ENCODE peak calls at places on chromosomes 2 and 18, in eight cellular contexts. F, G, V, L, T, W, I and K are unnamed samples. For H3K36me3 and H3K4me1, the result is how much of the 10 kb centered on the place peaks cover.

GRCh38 chr2:172997031-172997430 is 78.6 kb upstream of the MAP3K20 start:
- DNase-seq in T (no peak), L (no peak), V (no peak), W (no peak), I (no peak), F (no peak), G (no peak), K (no peak)

GRCh38 chr2:71238089-71238488 is 11.2 kb upstream of the PAIP2B start:
- DNase-seq in L (no peak), F (no peak), W (no peak), I (no peak), V (no peak), G (no peak), T (no peak), K (no peak)

GRCh38 chr2:236642584-236643291 is 73.1 kb downstream of the ACKR3 start:
- DNase-seq in G (peak), T (peak), W (peak), F (peak), V (peak), I (peak), L (peak), K (no peak)

GRCh38 chr2:25692737-25693445 is 19.5 kb upstream of the DTNB start:
- DNase-seq in V (no peak), F (no peak), L (no peak), W (no peak), G (no peak), T (no peak), I (no peak), K (no peak)

GRCh38 chr2:6999161-6999877 is 82.1 kb downstream of the RNF144A start:
- DNase-seq in T (no peak), F (no peak), W (no peak), G (no peak), I (no peak), L (no peak), V (no peak), K (no peak)

GRCh38 chr18:46152808-46153617 is 48.8 kb downstream of the HAUS1 start:
- DNase-seq in I (no peak), G (no peak), V (peak), T (no peak), L (no peak), W (no peak), F (peak), K (no peak)

GRCh38 chr18:2197945-2198344 is 373.4 kb downstream of the METTL4 start:
- DNase-seq in G (no peak), V (no peak), L (no peak), T (no peak), I (no peak), F (no peak), W (no peak), K (no peak)

GRCh38 chr2:213861638-213862037 is 549.2 kb upstream of the VWC2L start:
- DNase-seq in V (no peak), G (no peak), W (no peak), I (no peak), L (no peak), F (no peak), T (no peak), K (no peak)

GRCh38 chr18:9916067-9916684 is 2.4 kb downstream of the VAPA start:
- DNase-seq in G (no peak), F (peak), W (no peak), I (no peak), T (no peak), L (no peak), V (no peak), K (no peak)

GRCh38 chr2:105358593-105358992 is 21.3 kb downstream of the C2orf49 start:
- DNase-seq in L (no peak), I (no peak), G (no peak), F (no peak), W (no peak), T (no peak), V (no peak), K (no peak)

GRCh38 chr2:105361132-105361889 is 24.0 kb downstream of the C2orf49 start:
- DNase-seq in G (no peak), V (no peak), W (no peak), I (no peak), L (no peak), T (no peak), F (no peak), K (no peak)

DNA sequence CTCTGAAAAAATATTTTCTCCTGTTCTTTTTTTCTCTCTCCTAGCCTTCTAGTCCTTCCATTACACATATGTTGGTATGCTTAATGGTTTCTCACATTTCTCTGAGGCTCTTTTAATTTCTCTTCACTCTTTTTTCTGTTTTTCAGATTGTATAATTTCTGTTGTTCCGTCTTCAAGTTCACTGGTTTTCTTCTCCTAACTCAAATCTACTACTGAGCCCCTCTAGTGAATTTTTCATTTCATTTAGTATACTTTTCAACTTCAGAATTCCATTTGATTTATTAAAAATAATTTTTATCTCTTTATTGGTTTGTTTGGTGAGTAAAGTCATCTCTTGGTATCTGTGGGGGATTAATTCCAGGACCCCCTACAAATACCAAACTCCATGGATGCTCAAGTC is 19.8 kb downstream of the C2orf49 start:
- DNase-seq in T (no peak), I (no peak), V (no peak), F (no peak), W (no peak), L (no peak), G (no peak), K (no peak)
- H3K36me3 ChIP-seq in T (under half), I (under half), V (under half), F (under half), W (under half), L (under half), G (under half), K (under half)

DNA sequence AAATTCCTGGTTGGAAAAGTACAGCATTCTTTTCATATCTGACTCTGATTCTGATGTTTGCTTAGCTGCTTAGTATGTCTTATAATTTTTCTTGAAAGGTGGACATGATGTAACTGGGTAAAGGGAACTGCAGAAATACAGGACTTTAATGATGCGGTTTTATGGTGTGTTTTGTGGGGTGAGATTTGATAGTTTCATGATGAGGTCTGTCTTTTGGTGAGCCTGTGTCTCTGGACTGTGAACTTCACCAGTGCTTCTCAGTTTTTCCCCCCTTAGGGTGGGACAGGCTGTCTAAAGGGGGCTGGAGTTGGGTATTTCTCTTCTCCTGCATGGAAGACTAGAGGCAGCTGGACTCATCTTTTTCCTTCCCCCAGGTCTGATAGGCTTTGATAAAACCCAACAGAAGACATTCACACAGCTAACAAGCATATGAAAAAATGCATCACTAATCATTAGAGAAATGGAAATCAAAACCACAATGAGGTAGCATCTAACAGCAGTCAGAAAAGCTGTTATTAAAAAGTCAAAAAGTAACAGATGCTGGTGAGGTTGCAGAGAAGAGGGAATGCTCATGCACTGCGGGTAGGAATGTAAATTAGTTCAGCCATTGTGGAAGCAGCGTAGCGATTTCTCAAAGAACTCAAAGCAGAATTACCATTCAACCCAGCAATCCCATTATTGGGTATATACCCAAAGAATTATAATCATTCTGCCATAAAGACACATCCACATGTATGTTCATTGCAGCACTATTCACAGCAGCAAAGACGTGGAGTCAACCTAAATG is 77.6 kb downstream of the EPC2 start:
- DNase-seq in T (no peak), F (no peak), W (no peak), G (no peak), L (no peak), V (no peak), I (no peak), K (no peak)
- H3K4me1 ChIP-seq in T (under half), F (under half), W (under half), G (under half), L (under half), V (under half), I (under half), K (under half)

DNA sequence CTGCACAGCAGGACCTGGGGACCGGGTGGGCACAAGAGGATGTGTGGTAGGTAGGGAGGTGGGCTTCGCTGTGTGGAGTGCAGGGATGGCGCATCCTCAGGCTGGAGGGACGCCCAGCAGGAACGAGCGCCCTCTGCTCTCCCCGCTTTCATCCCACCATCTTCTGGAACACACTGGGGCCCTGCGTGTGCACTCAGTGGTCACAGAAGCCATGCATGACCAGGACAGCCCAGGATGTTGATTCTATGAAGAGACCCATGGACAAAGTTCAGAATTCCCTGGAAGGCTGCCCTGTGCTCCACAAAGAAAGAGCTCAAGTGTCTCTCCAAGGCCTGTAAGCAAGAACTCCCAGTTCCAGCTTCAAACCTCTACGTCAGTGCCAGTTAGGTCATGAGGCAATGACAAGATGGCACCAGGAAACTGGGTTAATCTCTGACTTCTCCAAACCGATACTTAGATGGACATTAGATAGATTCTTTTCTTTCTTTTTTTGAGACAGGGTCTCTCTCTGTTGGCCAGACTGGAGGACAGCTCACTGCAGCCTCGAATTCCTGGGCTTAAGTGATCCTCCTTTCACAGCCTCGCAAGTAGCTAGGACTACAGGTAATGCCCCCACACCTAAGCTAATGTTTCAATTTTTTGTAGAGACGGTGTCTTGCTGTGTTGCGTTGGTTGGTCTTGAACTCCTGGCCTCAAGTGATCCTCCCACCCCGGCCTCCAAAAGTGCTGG is 3.4 kb downstream of the SLC66A2 start:
- DNase-seq in T (peak), L (no peak), V (no peak), I (no peak), W (peak), G (no peak), F (no peak), K (no peak)
- H3K27ac ChIP-seq in T (peak), L (no peak), V (no peak), I (no peak), W (no peak), G (no peak), F (no peak), K (no peak)

GRCh38 chr2:85651097-85651496 is 16.9 kb downstream of the SFTPB start:
- DNase-seq in W (no peak), F (no peak), T (no peak), V (no peak), G (no peak), L (no peak), I (no peak), K (no peak)
- H3K36me3 ChIP-seq in W (under half), F (under half), T (under half), V (under half), G (under half), L (under half), I (under half), K (under half)

DNA sequence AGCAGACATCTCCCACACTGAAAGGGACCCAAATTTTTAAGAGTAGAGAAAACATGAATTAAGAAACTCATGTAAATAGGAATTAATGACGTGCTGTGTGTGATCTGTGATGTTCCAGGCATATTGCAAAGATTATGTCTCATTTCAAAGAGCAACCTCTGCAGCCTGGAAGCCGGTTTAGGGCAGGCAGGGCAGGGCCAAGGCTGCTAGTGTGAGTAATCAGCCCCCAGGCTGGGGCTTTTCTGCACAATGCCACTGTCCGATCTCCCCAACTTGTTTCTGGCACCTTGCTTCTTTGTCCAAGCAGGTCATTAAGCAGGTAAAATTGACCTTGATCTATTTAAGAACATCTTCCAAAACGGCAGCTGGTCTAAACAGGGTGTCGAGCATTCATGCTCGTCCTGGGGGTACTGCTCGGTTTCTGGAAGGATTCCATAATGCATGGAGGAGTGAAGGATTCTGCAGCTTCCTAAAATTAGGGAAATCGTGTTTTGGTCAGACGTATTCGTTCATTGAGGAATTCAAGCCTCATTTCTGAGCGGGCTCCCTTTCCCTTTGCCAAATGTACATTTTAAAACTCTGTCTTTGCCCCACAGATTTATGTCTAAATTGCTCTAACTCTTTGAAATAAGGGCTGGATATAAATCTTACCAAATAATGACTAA is 144.1 kb downstream of the BCL11A start:
- DNase-seq in T (no peak), G (no peak), I (no peak), F (no peak), V (no peak), W (no peak), L (no peak), K (no peak)
- H3K4me1 ChIP-seq in T (under half), G (under half), I (under half), F (under half), V (under half), W (under half), L (under half), K (under half)

GRCh38 chr2:22604150-22604549 is 780.8 kb upstream of the KLHL29 start:
- DNase-seq in V (no peak), G (no peak), L (no peak), I (no peak), W (no peak), F (no peak), T (no peak), K (no peak)

GRCh38 chr2:22600166-22600565 is 784.8 kb upstream of the KLHL29 start:
- DNase-seq in T (no peak), V (peak), L (no peak), I (no peak), F (peak), W (no peak), G (no peak), K (no peak)

DNA sequence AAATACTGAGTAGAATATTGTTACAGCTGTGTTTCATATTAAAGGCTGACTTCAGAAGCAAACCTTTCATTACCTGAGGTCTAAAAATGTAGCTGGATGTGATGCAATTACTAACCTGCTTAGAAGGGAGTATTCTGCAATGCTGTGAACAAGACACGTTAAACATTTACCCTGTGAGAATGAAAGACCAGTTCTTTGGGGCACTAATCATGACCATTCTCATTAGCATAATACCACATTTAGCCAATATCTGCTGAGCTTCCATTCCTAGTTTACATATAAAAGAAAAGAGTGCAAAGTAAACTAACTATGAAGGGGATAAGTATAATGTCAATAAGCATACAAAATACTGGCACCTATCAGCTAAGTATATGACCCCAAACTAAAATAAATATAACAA is 784.0 kb upstream of the KLHL29 start:
- DNase-seq in W (no peak), F (no peak), L (no peak), G (no peak), V (no peak), T (no peak), I (no peak), K (no peak)
- H3K27ac ChIP-seq in W (no peak), F (no peak), L (no peak), G (no peak), V (no peak), T (no peak), I (no peak), K (no peak)